ENCODE peak calls at places on chromosomes 12 and 14, in seven cellular contexts. W, G, R, S, V, A and M are unnamed samples.

GRCh38 chr12:459430-460258 is at the start of gene B4GALNT3:
- DNase-seq in W (peak; percentile 35), G (peak; percentile 45), R (peak; percentile 67), S (peak; percentile 72), V (peak; percentile 49), A (peak; percentile 89), M (peak; percentile 72)

GRCh38 chr14:104892517-104893434 is 27.7 kb downstream of the CEP170B start:
- DNase-seq in W (no peak), G (peak; percentile 10), R (no peak), S (peak; percentile 25), V (no peak), A (peak; percentile 73), M (no peak)

GRCh38 chr14:80850197-80850814 is 91.2 kb downstream of the CEP128 start:
- DNase-seq in W (no peak), G (no peak), R (no peak), S (no peak), V (peak; percentile 59), A (no peak), M (peak; percentile 6)

GRCh38 chr12:48810817-48811453 is 7.4 kb upstream of the CACNB3 start:
- DNase-seq in W (no peak), G (no peak), R (no peak), S (no peak), V (peak; percentile 68), A (no peak), M (no peak)

GRCh38 chr12:85920324-85920947 is 46.3 kb downstream of the NTS start:
- DNase-seq in W (no peak), G (no peak), R (no peak), S (no peak), V (peak; percentile 37), A (no peak), M (peak; percentile 40)

GRCh38 chr14:58026967-58027366 is 125.0 kb downstream of the ARMH4 start:
- DNase-seq in W (no peak), G (no peak), R (no peak), S (no peak), V (peak; percentile 35), A (no peak), M (no peak)

GRCh38 chr14:54776361-54777001 is 126.1 kb downstream of the GCH1 start:
- DNase-seq in W (peak; percentile 94), G (peak; percentile 59), R (peak; percentile 40), S (no peak), V (peak; percentile 30), A (no peak), M (peak; percentile 48)

GRCh38 chr12:93166891-93167307 is 210.8 kb upstream of the NUDT4 start:
- DNase-seq in W (no peak), G (no peak), R (no peak), S (no peak), V (no peak), A (no peak), M (peak; percentile 34)

GRCh38 chr14:91858536-91859275 is 8.6 kb downstream of the TC2N start:
- DNase-seq in W (peak; percentile 59), G (no peak), R (peak; percentile 6), S (no peak), V (peak; percentile 48), A (no peak), M (peak; percentile 49)

GRCh38 chr14:85300119-85300518 is 229.8 kb upstream of the FLRT2 start:
- DNase-seq in W (no peak), G (no peak), R (no peak), S (no peak), V (no peak), A (no peak), M (no peak)

GRCh38 chr14:88195676-88196075 is 127.4 kb downstream of the KCNK10 start:
- DNase-seq in W (no peak), G (no peak), R (no peak), S (peak; percentile 28), V (no peak), A (no peak), M (no peak)

GRCh38 chr12:121598672-121599287 is 18.0 kb upstream of the KDM2B start:
- DNase-seq in W (no peak), G (no peak), R (no peak), S (no peak), V (no peak), A (no peak), M (no peak)

GRCh38 chr14:105600939-105601359 is 74.6 kb downstream of the TMEM121 start:
- DNase-seq in W (no peak), G (no peak), R (no peak), S (no peak), V (no peak), A (no peak), M (no peak)

GRCh38 chr12:13195244-13195643 is 1.3 kb upstream of the EMP1 start:
- DNase-seq in W (no peak), G (no peak), R (no peak), S (no peak), V (peak; percentile 79), A (no peak), M (no peak)

GRCh38 chr14:71290960-71291466 is 383.8 kb downstream of the PCNX1 start:
- DNase-seq in W (peak; percentile 72), G (no peak), R (peak; percentile 63), S (no peak), V (peak; percentile 95), A (no peak), M (peak; percentile 45)

GRCh38 chr14:23514009-23514962 is 37.3 kb downstream of the ZFHX2 start:
- DNase-seq in W (no peak), G (no peak), R (no peak), S (no peak), V (no peak), A (no peak), M (no peak)

GRCh38 chr14:100453930-100454329 is 130.8 kb downstream of the SLC25A47 start:
- DNase-seq in W (no peak), G (no peak), R (no peak), S (no peak), V (no peak), A (no peak), M (no peak)

GRCh38 chr12:11069854-11070253 is 7.8 kb upstream of the TAS2R46 start:
- DNase-seq in W (no peak), G (no peak), R (no peak), S (no peak), V (no peak), A (no peak), M (no peak)

GRCh38 chr12:10623131-10623530 is 9.7 kb upstream of the MAGOHB start:
- DNase-seq in W (no peak), G (no peak), R (no peak), S (no peak), V (no peak), A (no peak), M (no peak)

GRCh38 chr14:57390806-57391562 is 598 bp downstream of the NAA30 start:
- DNase-seq in W (peak; percentile 51), G (peak; percentile 36), R (peak; percentile 34), S (peak; percentile 56), V (peak; percentile 35), A (peak; percentile 89), M (peak; percentile 64)

GRCh38 chr14:74950795-74951442 is 4.5 kb downstream of the PGF start:
- DNase-seq in W (no peak), G (no peak), R (no peak), S (no peak), V (no peak), A (peak; percentile 31), M (no peak)
- TF ChIP-seq CTCF in W (no peak), G (no peak), R (no peak), S (no peak), V (no peak), A (no peak), M (no peak)

DNA sequence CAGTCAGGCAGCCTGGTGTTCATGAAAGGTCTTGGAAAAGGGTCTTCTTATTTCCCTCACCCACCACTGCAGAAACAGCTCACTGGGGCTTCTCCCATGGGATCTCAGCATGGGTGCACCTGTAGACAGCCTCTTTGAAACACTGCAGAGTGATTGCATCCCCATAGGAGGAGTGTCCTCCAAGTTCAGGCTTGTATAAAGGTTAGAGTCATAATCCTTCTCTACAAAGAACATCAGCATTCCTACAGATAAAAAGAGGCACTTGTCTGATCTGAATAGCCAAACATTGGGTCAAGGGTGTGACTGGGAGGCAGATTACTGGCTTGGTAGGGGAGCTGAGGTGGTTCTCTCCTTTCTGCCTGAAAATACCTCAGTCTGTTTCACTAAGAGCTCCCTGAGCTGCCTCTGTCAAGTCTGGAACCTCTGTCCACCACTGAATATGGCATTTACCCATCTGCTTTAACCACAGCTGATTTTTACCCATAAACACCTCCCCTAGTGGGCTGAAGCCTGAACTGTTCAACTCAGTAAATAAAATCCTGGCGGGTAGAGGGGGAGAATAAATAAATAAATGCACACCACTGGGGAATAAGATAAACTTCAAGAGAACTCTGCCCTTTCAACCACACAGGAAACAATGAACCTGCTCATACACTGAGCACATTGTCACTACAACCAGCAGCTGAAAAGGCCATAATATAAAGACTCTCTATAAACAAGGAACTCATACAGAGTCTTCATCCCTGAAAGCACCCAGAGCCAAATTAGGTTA is 120.7 kb upstream of the SCAF11 start:
- DNase-seq in W (no peak), G (no peak), R (no peak), S (no peak), V (peak; percentile 73), A (no peak), M (no peak)
- TF ChIP-seq CTCF in W (no peak), G (no peak), R (no peak), S (no peak), V (peak; percentile 34), A (no peak), M (no peak)

DNA sequence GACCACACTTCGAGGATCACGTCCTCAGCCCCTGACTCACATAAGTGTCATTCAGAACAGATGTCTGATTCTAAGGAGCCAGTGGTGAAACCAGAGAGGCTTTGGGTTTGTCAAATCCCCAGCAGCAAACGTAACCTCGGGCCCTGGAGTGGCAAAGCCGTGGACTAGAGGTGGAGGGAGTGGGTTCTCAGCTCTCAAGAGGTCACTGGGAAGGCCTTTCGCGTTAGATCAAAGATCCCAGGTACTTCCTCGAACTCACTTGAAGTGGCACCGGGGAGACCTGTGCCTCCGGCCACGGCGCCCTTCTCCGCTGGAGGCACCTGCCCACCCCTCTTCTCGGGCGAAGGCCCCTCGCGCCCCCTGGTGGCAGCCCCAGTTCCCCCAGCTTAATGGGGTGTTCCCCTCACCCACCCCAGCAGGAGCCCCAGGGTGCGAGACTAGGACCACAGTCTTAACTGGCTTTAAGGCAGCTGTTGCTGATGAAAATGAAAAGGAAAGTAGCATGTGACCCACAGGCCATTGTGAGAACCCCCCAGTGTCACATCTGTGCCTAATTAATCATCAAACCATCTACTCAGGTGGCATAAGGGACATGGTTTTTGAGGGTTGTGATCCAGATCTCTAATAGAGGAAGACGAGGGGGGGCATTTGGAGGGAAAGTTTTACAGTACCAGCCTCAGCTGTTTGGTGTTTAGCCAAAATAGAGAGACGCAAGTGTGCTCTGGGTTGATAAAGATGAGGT is 672 bp upstream of the ESR2 start:
- DNase-seq in W (peak; percentile 91), G (peak; percentile 74), R (peak; percentile 84), S (peak; percentile 93), V (peak; percentile 58), A (peak; percentile 92), M (peak; percentile 90)
- TF ChIP-seq CTCF in W (peak; percentile 87), G (peak; percentile 89), R (peak; percentile 97), S (peak; percentile 96), V (peak; percentile 72), A (peak; percentile 81), M (peak; percentile 86)

GRCh38 chr12:68667286-68667685 is 19.5 kb upstream of the NUP107 start:
- DNase-seq in W (no peak), G (no peak), R (no peak), S (no peak), V (no peak), A (no peak), M (no peak)

GRCh38 chr12:68667896-68668295 is 18.9 kb upstream of the NUP107 start:
- DNase-seq in W (no peak), G (no peak), R (no peak), S (no peak), V (no peak), A (no peak), M (no peak)

GRCh38 chr12:68665016-68665569 is 21.7 kb upstream of the NUP107 start:
- DNase-seq in W (no peak), G (no peak), R (no peak), S (no peak), V (no peak), A (no peak), M (no peak)
- TF ChIP-seq CTCF in W (no peak), G (peak; percentile 10), R (peak; percentile 18), S (no peak), V (no peak), A (no peak), M (no peak)